ENCODE peak calls at places on chromosomes 11 and 22, in six cellular contexts. X, W, I, Q, L and D are unnamed samples.

GRCh38 chr22:11627436-11627797 is 3900.6 kb upstream of the OR11H1 start:
- DNase-seq in X (no peak), W (no peak), I (no peak), Q (no peak), L (no peak), D (no peak)

GRCh38 chr11:105156720-105157119 is 17.2 kb upstream of the CARD18 start:
- DNase-seq in X (no peak), W (no peak), I (no peak), Q (no peak), L (no peak), D (no peak)

GRCh38 chr11:2257023-2257700 is 13.2 kb downstream of the ASCL2 start:
- DNase-seq in X (no peak), W (no peak), I (no peak), Q (no peak), L (no peak), D (no peak)

GRCh38 chr22:29917052-29917902 is 34.3 kb downstream of the MTMR3 start:
- DNase-seq in X (no peak), W (no peak), I (no peak), Q (no peak), L (no peak), D (no peak)

GRCh38 chr11:102026217-102026616 is 21.0 kb upstream of the CFAP300 start:
- DNase-seq in X (no peak), W (no peak), I (no peak), Q (no peak), L (no peak), D (no peak)

GRCh38 chr11:122197055-122197987 is 81.3 kb upstream of the BLID start:
- DNase-seq in X (no peak), W (no peak), I (no peak), Q (peak; percentile 82), L (peak; percentile 99), D (no peak)

GRCh38 chr11:46674463-46675287 is 25.7 kb downstream of the ARHGAP1 start:
- DNase-seq in X (peak; percentile 64), W (peak; percentile 33), I (no peak), Q (no peak), L (no peak), D (peak; percentile 8)

GRCh38 chr11:108618529-108618928 is 25.0 kb upstream of the EXPH5 start:
- DNase-seq in X (no peak), W (no peak), I (no peak), Q (no peak), L (no peak), D (no peak)

GRCh38 chr22:37675930-37676571 is 615 bp downstream of the LGALS1 start:
- DNase-seq in X (no peak), W (no peak), I (no peak), Q (no peak), L (no peak), D (no peak)

GRCh38 chr11:84384637-84385227 is 1098.6 kb upstream of the CCDC90B start:
- DNase-seq in X (peak; percentile 50), W (no peak), I (no peak), Q (peak; percentile 52), L (no peak), D (peak; percentile 39)